ENCODE peak calls at places on chromosome 21, in eight cellular contexts. One of them, this sample, is unnamed.

GRCh38 chr21:24671901-24672300 is 935.4 kb downstream of the MRPL39 start:
- DNase-seq in ACHN: no peak
- DNase-seq in cardiac muscle cell: no peak
- DNase-seq in skeletal muscle cell: no peak
- DNase-seq in cardiac fibroblast: no peak
- DNase-seq in ecto neural progenitor cell: no peak
- DNase-seq in tibial artery: no peak
- DNase-seq in PC-3: peak
- DNase-seq in this sample: no peak

GRCh38 chr21:39576518-39577128 is 36.1 kb upstream of the B3GALT5 start:
- DNase-seq in skeletal muscle cell: no peak
- DNase-seq in ACHN: no peak
- DNase-seq in ecto neural progenitor cell: no peak
- DNase-seq in PC-3: no peak
- DNase-seq in tibial artery: no peak
- DNase-seq in cardiac fibroblast: no peak
- DNase-seq in cardiac muscle cell: no peak
- DNase-seq in this sample: no peak

GRCh38 chr21:45449658-45450502 is 44.9 kb downstream of the COL18A1 start:
- DNase-seq in ecto neural progenitor cell: no peak
- DNase-seq in tibial artery: no peak
- DNase-seq in cardiac fibroblast: no peak
- DNase-seq in skeletal muscle cell: no peak
- DNase-seq in cardiac muscle cell: no peak
- DNase-seq in PC-3: no peak
- DNase-seq in ACHN: no peak
- DNase-seq in this sample: no peak

GRCh38 chr21:25885880-25886279 is 151.1 kb downstream of the GABPA start:
- DNase-seq in ACHN: no peak
- DNase-seq in skeletal muscle cell: no peak
- DNase-seq in cardiac muscle cell: no peak
- DNase-seq in tibial artery: no peak
- DNase-seq in PC-3: peak
- DNase-seq in cardiac fibroblast: no peak
- DNase-seq in ecto neural progenitor cell: no peak
- DNase-seq in this sample: no peak

GRCh38 chr21:39029086-39029772 is 154.0 kb downstream of the PSMG1 start:
- DNase-seq in tibial artery: no peak
- DNase-seq in PC-3: no peak
- DNase-seq in cardiac fibroblast: peak
- DNase-seq in ecto neural progenitor cell: no peak
- DNase-seq in skeletal muscle cell: no peak
- DNase-seq in cardiac muscle cell: peak
- DNase-seq in ACHN: no peak
- DNase-seq in this sample: no peak

GRCh38 chr21:32645261-32646182 is 33.3 kb upstream of the CFAP298 start:
- DNase-seq in skeletal muscle cell: no peak
- DNase-seq in ecto neural progenitor cell: peak
- DNase-seq in PC-3: no peak
- DNase-seq in tibial artery: no peak
- DNase-seq in cardiac fibroblast: no peak
- DNase-seq in cardiac muscle cell: no peak
- DNase-seq in ACHN: peak
- DNase-seq in this sample: no peak

GRCh38 chr21:39073717-39074116 is 109.5 kb downstream of the PSMG1 start:
- DNase-seq in cardiac muscle cell: no peak
- DNase-seq in ecto neural progenitor cell: no peak
- DNase-seq in cardiac fibroblast: no peak
- DNase-seq in skeletal muscle cell: no peak
- DNase-seq in ACHN: no peak
- DNase-seq in tibial artery: no peak
- DNase-seq in PC-3: no peak
- DNase-seq in this sample: no peak

GRCh38 chr21:37863842-37864241 is 52.4 kb downstream of the KCNJ6 start:
- DNase-seq in skeletal muscle cell: no peak
- DNase-seq in cardiac fibroblast: peak
- DNase-seq in ACHN: no peak
- DNase-seq in PC-3: no peak
- DNase-seq in tibial artery: no peak
- DNase-seq in cardiac muscle cell: peak
- DNase-seq in ecto neural progenitor cell: peak
- DNase-seq in this sample: no peak

GRCh38 chr21:41367598-41368360 is 6.0 kb downstream of the MX2 start:
- DNase-seq in PC-3: no peak
- DNase-seq in ecto neural progenitor cell: no peak
- DNase-seq in skeletal muscle cell: no peak
- DNase-seq in cardiac fibroblast: no peak
- DNase-seq in ACHN: no peak
- DNase-seq in cardiac muscle cell: peak
- DNase-seq in tibial artery: no peak
- DNase-seq in this sample: no peak

This sample was measured in DMS 273 treated with DMSO at 0.1 percent for 48 hours.